ENCODE peak calls at places on chromosome 22, in four cellular contexts. F, W, J and M are unnamed samples. For H3K4me1 and H3K36me3, the result is how much of the 10 kb centered on the place peaks cover.

GRCh38 chr22:42041784-42042183 is 28.8 kb downstream of the NAGA start:
- DNase-seq in J (no peak), W (no peak), F (no peak), M (no peak)

GRCh38 chr22:35630387-35630793 is 13.3 kb upstream of the MB start:
- DNase-seq in W (no peak), J (peak), F (no peak), M (no peak)

GRCh38 chr22:17945851-17946690 is 78.3 kb downstream of the MICAL3 start:
- DNase-seq in F (no peak), W (no peak), J (no peak), M (no peak)

GRCh38 chr22:38034278-38034882 is 22.8 kb upstream of the PICK1 start:
- DNase-seq in F (peak), J (peak), W (peak), M (peak)

GRCh38 chr22:12613199-12613598 is 2914.8 kb upstream of the OR11H1 start:
- DNase-seq in F (no peak), J (no peak), W (no peak), M (no peak)

GRCh38 chr22:37283393-37283937 is 1.2 kb downstream of the CYTH4 start:
- DNase-seq in F (peak), W (no peak), J (no peak), M (no peak)

GRCh38 chr22:45226681-45227186 is 14.0 kb downstream of the KIAA0930 start:
- DNase-seq in J (peak), F (no peak), W (peak), M (no peak)

GRCh38 chr22:23220485-23221350 is 40.4 kb downstream of the BCR start:
- DNase-seq in W (peak), F (peak), J (no peak), M (no peak)

GRCh38 chr22:26669060-26669481 is 11.7 kb downstream of the MIAT start:
- DNase-seq in F (peak), W (no peak), J (no peak), M (no peak)

GRCh38 chr22:25013634-25014033 is 61.1 kb downstream of the KIAA1671 start:
- DNase-seq in F (peak), W (no peak), J (no peak), M (no peak)

GRCh38 chr22:20418211-20418788 is 19.3 kb downstream of the SCARF2 start:
- DNase-seq in J (peak), W (peak), F (peak), M (peak)

GRCh38 chr22:24095816-24096215 is 84.7 kb downstream of the CABIN1 start:
- DNase-seq in F (no peak), J (peak), W (no peak), M (no peak)

GRCh38 chr22:37763012-37763411 is 44.7 kb upstream of the GCAT start:
- DNase-seq in F (no peak), J (no peak), W (no peak), M (no peak)

GRCh38 chr22:28237092-28237491 is 318.0 kb upstream of the PITPNB start:
- DNase-seq in J (no peak), F (no peak), W (no peak), M (no peak)

GRCh38 chr22:38739300-38740055 is 16.3 kb downstream of the SUN2 start:
- DNase-seq in W (no peak), J (no peak), F (no peak), M (no peak)

GRCh38 chr22:25172153-25172552 is 27.5 kb upstream of the CRYBB3 start:
- DNase-seq in J (no peak), F (peak), W (no peak), M (no peak)

GRCh38 chr22:36055376-36056310 is 27.0 kb upstream of the RBFOX2 start:
- DNase-seq in J (no peak), W (no peak), F (no peak), M (no peak)

GRCh38 chr22:29871684-29872083 is 11.3 kb upstream of the MTMR3 start:
- DNase-seq in J (no peak), W (no peak), F (no peak), M (no peak)

GRCh38 chr22:41862160-41862529 is 29.2 kb downstream of the SREBF2 start:
- DNase-seq in F (no peak), J (no peak), W (no peak), M (no peak)

GRCh38 chr22:45891471-45891995 is 85.4 kb downstream of the WNT7B start:
- DNase-seq in F (no peak), W (no peak), J (peak), M (no peak)

GRCh38 chr22:42280836-42281235 is 10.4 kb upstream of the TCF20 start:
- DNase-seq in J (peak), W (no peak), F (no peak), M (no peak)

GRCh38 chr22:43152355-43153071 is 1.2 kb downstream of the TSPO start:
- DNase-seq in W (peak), J (peak), F (peak), M (peak)

GRCh38 chr22:23431337-23432072 is 148.6 kb downstream of the IGLL1 start:
- DNase-seq in W (no peak), F (no peak), J (no peak), M (no peak)

GRCh38 chr22:32788884-32789624 is 12.5 kb upstream of the TIMP3 start:
- DNase-seq in W (no peak), J (peak), F (no peak), M (peak)

GRCh38 chr22:24505337-24505736 is 10.2 kb downstream of the UPB1 start:
- DNase-seq in W (no peak), J (no peak), F (no peak), M (no peak)

GRCh38 chr22:29031236-29031982 is 30.2 kb downstream of the C22orf31 start:
- DNase-seq in F (peak), J (peak), W (peak), M (no peak)

GRCh38 chr22:31956360-31956759 is 12.0 kb downstream of the YWHAH start:
- DNase-seq in J (no peak), W (no peak), F (no peak), M (no peak)

GRCh38 chr22:38981005-38981658 is 1.0 kb upstream of the APOBEC3B start:
- DNase-seq in F (peak), J (peak), W (no peak), M (peak)

GRCh38 chr22:33194529-33194928 is 136.3 kb upstream of the SYN3 start:
- DNase-seq in F (no peak), J (no peak), W (no peak), M (no peak)

GRCh38 chr22:37195921-37196320 is 7.9 kb upstream of the C1QTNF6 start:
- DNase-seq in J (peak), W (peak), F (no peak), M (no peak)

GRCh38 chr22:41976961-41977566 is 7.8 kb downstream of the SEPTIN3 start:
- DNase-seq in J (no peak), W (peak), F (no peak), M (no peak)

GRCh38 chr22:17829691-17830040 is 55.4 kb upstream of the BID start:
- DNase-seq in F (no peak), W (no peak), J (no peak), M (no peak)

GRCh38 chr22:38718414-38718813 is 12.7 kb downstream of the GTPBP1 start:
- DNase-seq in F (peak), J (peak), W (no peak), M (peak)

GRCh38 chr22:38503021-38503420 is 3.1 kb downstream of the DDX17 start:
- DNase-seq in F (no peak), W (no peak), J (no peak), M (no peak)

GRCh38 chr22:38203090-38203810 is 1.5 kb downstream of the MAFF start:
- DNase-seq in J (no peak), W (peak), F (peak), M (peak)

GRCh38 chr22:26043031-26043430 is 126.2 kb upstream of the SEZ6L start:
- DNase-seq in F (no peak), J (no peak), W (no peak), M (no peak)

GRCh38 chr22:26586556-26587325 is 3.2 kb downstream of the TPST2 start:
- DNase-seq in J (no peak), F (peak), W (no peak), M (no peak)

GRCh38 chr22:21651521-21652009 is 9.5 kb downstream of the SDF2L1 start:
- DNase-seq in J (peak), W (peak), F (no peak), M (no peak)
- H3K4me1 ChIP-seq in J (under half), W (under half), F (under half), M (under half)

GRCh38 chr22:19058713-19059451 is 63.3 kb downstream of the DGCR2 start:
- DNase-seq in F (no peak), J (no peak), W (no peak), M (no peak)
- H3K36me3 ChIP-seq in F (under half), J (under half), W (under half), M (under half)

GRCh38 chr22:48960576-48960975 is 867.1 kb downstream of the BRD1 start:
- DNase-seq in J (no peak), W (no peak), F (no peak), M (peak)
- H3K4me1 ChIP-seq in J (under half), W (under half), F (under half), M (under half)

DNA sequence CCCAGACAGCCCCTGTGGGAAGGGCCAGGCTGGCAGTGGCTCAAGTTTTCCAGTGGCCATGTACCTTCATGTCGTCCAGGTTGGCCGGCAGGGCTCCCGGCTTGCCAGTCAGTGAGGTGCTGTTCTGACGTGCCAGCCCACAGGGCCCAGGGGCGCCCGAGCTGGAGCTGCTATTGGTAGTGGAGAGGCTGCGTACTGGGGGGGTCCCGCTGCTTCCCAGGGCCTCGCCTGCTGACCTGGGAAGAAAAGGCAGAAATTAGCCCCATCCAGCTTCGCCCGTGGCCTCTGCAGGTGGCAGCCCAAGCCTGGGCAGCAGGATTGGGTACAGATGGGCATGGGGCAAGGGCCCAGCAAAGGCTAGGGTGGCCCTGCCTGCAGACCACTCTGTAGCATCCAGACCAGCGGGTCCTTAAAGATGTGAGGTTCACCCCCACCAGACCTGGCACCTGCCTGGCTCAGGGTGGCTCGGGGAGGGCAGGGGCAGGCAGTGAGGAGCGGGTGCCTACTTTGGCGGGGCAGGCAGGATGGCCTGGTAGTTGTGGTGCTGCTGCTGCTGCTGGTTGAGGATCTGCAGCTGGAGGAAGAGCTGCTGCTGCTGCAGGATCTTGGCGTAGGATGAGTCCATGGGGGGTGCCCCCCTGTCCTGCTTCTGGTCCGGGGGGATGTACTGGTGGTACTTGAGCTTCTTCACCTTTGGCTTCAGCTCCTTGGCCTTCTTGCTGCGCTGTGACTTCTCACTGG is 50.1 kb downstream of the SGSM3 start:
- DNase-seq in W (no peak), F (no peak), J (peak), M (no peak)
- H3K36me3 ChIP-seq in W (under half), F (under half), J (under half), M (under half)

GRCh38 chr22:44180706-44181032 is at the start of gene PARVG:
- DNase-seq in J (no peak), W (no peak), F (peak), M (no peak)
- H3K4me1 ChIP-seq in J (under half), W (under half), F (under half), M (under half)

GRCh38 chr22:50275181-50276055 is 5.2 kb upstream of the MAPK11 start:
- DNase-seq in J (no peak), W (no peak), F (no peak), M (no peak)

GRCh38 chr22:50278461-50278860 is 8.3 kb upstream of the MAPK11 start:
- DNase-seq in W (no peak), F (no peak), J (no peak), M (no peak)

GRCh38 chr22:50274311-50274710 is 4.1 kb upstream of the MAPK11 start:
- DNase-seq in W (peak), F (peak), J (no peak), M (no peak)

GRCh38 chr22:50277761-50278160 is 7.6 kb upstream of the MAPK11 start:
- DNase-seq in F (no peak), J (no peak), W (no peak), M (no peak)

GRCh38 chr22:50276143-50276542 is 6.0 kb upstream of the MAPK11 start:
- DNase-seq in F (peak), W (peak), J (peak), M (no peak)
- H3K36me3 ChIP-seq in F (under half), W (under half), J (under half), M (under half)